ENCODE peak calls at places on chromosomes 6 and 20, in four cellular contexts. Y, U, D and H are unnamed samples.

GRCh38 chr6:14431375-14432330 is 314.1 kb downstream of the CD83 start:
- DNase-seq in Y (peak), U (no peak), D (no peak), H (peak)

GRCh38 chr20:17431621-17432364 is 99.4 kb downstream of the BFSP1 start:
- DNase-seq in Y (no peak), U (no peak), D (peak), H (peak)

GRCh38 chr20:63935447-63935846 is 20.8 kb downstream of the UCKL1 start:
- DNase-seq in Y (no peak), U (no peak), D (no peak), H (no peak)

GRCh38 chr6:12324096-12324495 is 33.9 kb downstream of the EDN1 start:
- DNase-seq in Y (peak), U (no peak), D (peak), H (peak)

GRCh38 chr6:93048381-93048780 is 371.0 kb downstream of the EPHA7 start:
- DNase-seq in Y (no peak), U (no peak), D (no peak), H (no peak)

GRCh38 chr20:57811373-57812020 is 101.7 kb upstream of the PMEPA1 start:
- DNase-seq in Y (no peak), U (peak), D (no peak), H (no peak)

GRCh38 chr6:41451039-41451438 is 95.1 kb upstream of the FOXP4 start:
- DNase-seq in Y (no peak), U (no peak), D (no peak), H (no peak)

GRCh38 chr6:133262804-133263203 is 21.6 kb downstream of the EYA4 start:
- DNase-seq in Y (no peak), U (no peak), D (no peak), H (no peak)

GRCh38 chr20:53322651-53323050 is 271.0 kb downstream of the ZNF217 start:
- DNase-seq in Y (no peak), U (no peak), D (no peak), H (no peak)

GRCh38 chr6:42345696-42346416 is 105.9 kb downstream of the TRERF1 start:
- DNase-seq in Y (no peak), U (no peak), D (no peak), H (no peak)

GRCh38 chr6:170374571-170375444 is 68.2 kb downstream of the FAM120B start:
- DNase-seq in Y (peak), U (no peak), D (peak), H (no peak)

GRCh38 chr6:142942805-142943227 is 2.2 kb downstream of the HIVEP2 start:
- DNase-seq in Y (no peak), U (no peak), D (peak), H (peak)

DNA sequence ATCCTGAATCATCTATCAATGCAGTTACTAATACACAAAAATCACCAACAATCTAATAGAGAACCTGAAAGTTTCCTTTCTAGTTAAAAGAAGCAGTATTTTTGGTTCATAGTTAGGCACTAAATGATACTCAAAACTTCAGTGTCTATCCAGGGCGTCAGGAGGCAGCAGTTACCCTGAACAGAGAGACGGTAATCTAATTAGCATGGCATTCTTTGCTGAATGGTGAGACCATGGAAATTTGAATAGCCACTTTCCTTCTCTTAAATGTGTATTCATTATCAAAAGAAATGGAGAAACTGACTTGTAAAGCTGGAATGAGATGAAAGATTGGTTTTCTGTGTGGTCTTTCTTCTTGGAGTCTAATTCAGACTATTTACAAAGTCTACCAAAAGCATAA is 146.6 kb upstream of the BMP5 start:
- DNase-seq in Y (no peak), U (no peak), D (no peak), H (no peak)
- TF ChIP-seq CTCF in Y (peak), U (no peak), D (peak), H (no peak)

GRCh38 chr6:55528624-55529023 is 50.4 kb downstream of the HMGCLL1 start:
- DNase-seq in Y (peak), U (no peak), D (peak), H (peak)
- TF ChIP-seq CTCF in Y (peak), U (no peak), D (peak), H (peak)

GRCh38 chr20:54985100-54985499 is 509.7 kb downstream of the DOK5 start:
- DNase-seq in Y (no peak), U (no peak), D (no peak), H (no peak)

GRCh38 chr20:54981181-54981580 is 505.8 kb downstream of the DOK5 start:
- DNase-seq in Y (no peak), U (no peak), D (no peak), H (no peak)

GRCh38 chr20:54984104-54984448 is 508.7 kb downstream of the DOK5 start:
- DNase-seq in Y (no peak), U (no peak), D (no peak), H (no peak)

GRCh38 chr20:54980321-54980960 is 505.0 kb downstream of the DOK5 start:
- DNase-seq in Y (peak), U (no peak), D (no peak), H (no peak)
- TF ChIP-seq CTCF in Y (peak), U (no peak), D (no peak), H (peak)

DNA sequence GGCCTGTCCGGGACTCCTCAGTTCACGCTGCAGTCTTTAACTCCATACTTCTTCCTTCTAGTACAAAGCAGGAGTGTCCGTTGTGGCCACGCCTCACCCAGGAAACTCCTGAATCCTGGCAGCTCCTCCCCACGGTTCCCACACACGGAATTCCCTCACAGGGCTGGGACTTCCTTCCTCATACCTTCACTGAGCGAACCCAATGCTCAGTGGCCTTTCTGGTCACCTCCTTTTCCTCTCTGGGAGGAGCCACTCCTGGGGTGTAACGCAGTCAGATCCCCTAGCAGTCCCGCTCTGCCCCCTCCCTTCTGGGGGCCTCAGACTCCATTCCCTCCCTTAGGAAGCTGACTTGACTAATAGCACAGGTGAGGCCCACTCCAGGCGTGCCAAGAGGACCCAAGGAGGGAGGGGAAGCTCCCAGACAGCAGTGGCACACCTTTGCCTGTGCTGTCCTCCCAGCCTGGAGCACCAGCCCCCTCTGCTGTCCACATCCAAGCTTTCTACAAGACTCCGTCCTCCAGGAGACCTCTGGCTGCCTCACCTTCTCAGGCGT is at the start of gene SLC52A3:
- DNase-seq in Y (peak), U (no peak), D (no peak), H (peak)
- TF ChIP-seq CTCF in Y (peak), U (no peak), D (no peak), H (no peak)

GRCh38 chr6:111011360-111012142 is 29.7 kb downstream of the RPF2 start:
- DNase-seq in Y (no peak), U (no peak), D (peak), H (peak)
- TF ChIP-seq CTCF in Y (peak), U (peak), D (peak), H (peak)

DNA sequence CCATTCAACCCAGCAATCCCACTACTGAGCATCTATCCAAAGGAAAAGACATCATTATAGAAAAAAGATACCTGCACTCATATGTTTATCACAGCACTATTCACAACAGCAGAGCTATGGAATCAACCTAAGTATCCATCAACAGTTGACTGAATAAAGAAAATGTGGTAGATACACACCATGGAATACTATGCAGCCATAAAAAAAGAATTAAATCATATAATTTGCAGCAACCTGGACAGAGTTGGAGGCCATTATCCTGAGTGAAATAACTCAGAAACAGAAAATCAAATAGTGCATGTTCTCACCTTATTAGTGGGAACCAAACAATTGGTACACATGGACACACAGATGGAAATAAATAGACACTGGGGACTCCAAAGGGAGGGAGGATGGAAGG is 23.2 kb downstream of the NHSL1 start:
- DNase-seq in Y (no peak), U (no peak), D (no peak), H (no peak)
- TF ChIP-seq CTCF in Y (no peak), U (no peak), D (no peak), H (no peak)

GRCh38 chr6:71190809-71191208 is 97.8 kb upstream of the OGFRL1 start:
- DNase-seq in Y (no peak), U (no peak), D (peak), H (peak)
- TF ChIP-seq CTCF in Y (peak), U (peak), D (peak), H (peak)

GRCh38 chr6:7901056-7901455 is 9.5 kb downstream of the TXNDC5 start:
- DNase-seq in Y (no peak), U (no peak), D (no peak), H (no peak)

GRCh38 chr6:7900621-7901020 is 10.0 kb downstream of the TXNDC5 start:
- DNase-seq in Y (no peak), U (no peak), D (no peak), H (no peak)

GRCh38 chr6:7899889-7900213 is 10.7 kb downstream of the TXNDC5 start:
- DNase-seq in Y (no peak), U (no peak), D (no peak), H (no peak)

GRCh38 chr6:7897461-7898192 is 13.0 kb downstream of the TXNDC5 start:
- DNase-seq in Y (no peak), U (no peak), D (no peak), H (no peak)

DNA sequence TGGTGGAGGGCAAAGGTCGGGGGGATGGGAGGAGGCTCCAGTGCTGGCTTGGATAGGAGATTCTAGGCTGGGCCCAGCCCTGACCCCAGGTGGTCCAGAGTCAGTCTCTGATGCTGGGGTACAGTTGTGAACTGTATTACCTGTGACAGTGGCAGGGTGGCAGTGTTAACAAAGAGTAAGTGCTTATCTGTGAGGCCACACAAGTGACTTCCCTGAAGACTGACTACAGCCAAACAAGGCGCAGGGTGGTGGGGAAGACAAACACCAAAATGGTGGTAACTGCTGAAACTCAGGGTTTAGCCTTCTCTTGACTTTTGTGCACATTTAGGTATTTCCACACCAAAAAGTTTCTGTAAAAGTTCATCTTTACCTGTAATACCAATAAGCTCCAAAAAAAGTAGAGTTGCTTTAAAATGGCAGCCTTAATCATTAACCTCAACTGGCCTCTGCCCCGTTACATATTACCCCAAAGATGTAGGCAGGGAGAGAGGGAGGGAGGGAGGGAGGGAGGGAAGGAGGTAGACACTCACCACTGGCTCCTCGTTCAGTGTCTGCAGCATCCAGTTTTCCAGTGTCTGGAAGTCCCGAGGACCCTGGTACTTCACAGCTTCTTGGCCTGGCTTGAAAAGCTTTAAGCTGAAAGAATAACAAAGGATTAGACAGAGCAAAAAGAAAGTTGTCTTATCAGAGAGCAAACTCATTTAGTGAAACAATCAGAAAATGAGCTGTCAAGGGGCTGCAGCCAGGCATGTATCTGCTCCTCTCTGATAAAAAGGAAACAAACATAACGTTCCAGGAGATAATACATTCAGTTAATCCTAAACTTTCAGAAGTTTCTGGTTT is 11.3 kb downstream of the TXNDC5 start:
- DNase-seq in Y (no peak), U (no peak), D (no peak), H (no peak)
- TF ChIP-seq CTCF in Y (peak), U (no peak), D (no peak), H (no peak)

DNA sequence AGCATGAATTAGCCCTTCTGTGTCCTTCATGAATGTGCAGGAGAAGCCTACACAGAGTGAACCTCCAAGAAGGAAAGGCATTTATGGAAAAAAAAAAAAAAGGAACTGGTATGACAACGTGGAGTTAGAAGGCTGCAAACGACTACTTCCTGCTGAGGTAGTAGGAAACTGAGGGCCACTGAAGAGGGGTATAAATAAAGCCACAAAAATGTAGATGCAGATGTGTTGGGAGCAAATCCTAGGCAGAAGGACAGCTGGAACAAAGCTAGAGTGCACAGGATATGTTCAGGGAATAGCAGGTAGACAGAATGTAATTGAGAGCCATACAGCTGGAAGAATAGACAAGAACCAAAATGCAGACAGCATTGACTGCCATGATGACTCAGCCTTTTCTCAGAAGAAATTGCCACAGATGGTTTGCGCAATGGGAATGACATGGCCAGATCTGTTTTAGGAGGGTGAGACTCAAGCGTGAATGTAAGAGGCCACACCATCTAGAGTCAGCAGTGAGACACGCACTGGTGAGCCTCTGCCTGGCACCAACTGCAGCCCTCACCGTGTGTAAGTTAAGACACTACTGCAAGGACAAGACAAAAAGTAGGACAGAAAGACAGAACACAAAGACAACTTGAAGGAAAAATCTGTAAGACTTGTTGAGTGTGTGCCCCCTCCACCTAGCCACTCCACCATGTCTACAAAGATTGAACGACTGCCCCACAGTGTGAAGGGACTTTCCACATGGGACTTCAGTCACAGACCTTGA is 79.8 kb downstream of the KIF13A start:
- DNase-seq in Y (peak), U (peak), D (peak), H (peak)
- TF ChIP-seq CTCF in Y (peak), U (no peak), D (peak), H (peak)

DNA sequence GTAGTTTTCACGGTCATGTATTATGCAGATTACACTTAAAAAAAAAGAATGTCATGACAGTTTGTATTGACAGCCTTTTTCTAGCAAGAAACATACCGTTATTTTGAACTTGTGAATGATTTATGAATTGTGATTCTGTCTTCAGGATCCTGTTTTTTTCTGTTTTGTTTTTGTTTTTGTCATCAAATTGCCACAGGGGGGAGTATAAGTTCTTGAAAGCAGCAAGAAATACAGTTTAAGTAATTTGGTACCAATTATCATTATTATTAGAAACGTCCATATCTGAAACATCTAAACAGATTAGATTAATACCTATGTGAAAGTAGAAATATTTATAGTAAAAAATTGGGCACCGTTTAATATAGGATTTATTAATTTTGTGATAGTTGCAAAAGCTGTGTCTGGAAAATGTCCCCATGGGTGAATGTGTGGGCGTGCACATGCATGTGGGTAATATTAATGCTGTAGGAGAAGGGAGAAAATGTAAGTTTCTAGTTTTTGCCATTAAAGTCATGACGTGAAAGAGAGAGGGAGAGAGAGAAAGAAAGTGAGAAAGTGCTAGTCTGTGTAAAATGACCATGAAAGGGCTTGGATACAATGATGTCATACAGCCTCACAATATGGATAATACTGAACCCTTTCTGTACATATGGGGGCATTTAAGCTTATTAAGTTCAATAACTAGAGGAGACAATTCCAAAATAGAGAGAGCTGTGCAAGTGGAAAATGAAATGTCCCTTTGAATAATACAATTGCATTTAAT is 9.4 kb upstream of the CCN2 start:
- DNase-seq in Y (no peak), U (no peak), D (peak), H (no peak)
- TF ChIP-seq CTCF in Y (peak), U (peak), D (peak), H (peak)